ENCODE peak calls at places on chromosomes 6 and 20, in five cellular contexts. F, P, N, V and X are unnamed samples.

GRCh38 chr6:5525209-5525608 is 263.9 kb downstream of the FARS2 start:
- DNase-seq in F (no peak), P (no peak), N (peak; percentile 43), V (no peak), X (no peak)

GRCh38 chr6:166598441-166599138 is 12.1 kb upstream of the RAMACL start:
- DNase-seq in F (no peak), P (no peak), N (peak; percentile 96), V (no peak), X (peak; percentile 75)

GRCh38 chr20:44008806-44009678 is 94.4 kb downstream of the TOX2 start:
- DNase-seq in F (no peak), P (no peak), N (no peak), V (no peak), X (peak; percentile 36)

GRCh38 chr6:155154158-155154830 is 109.5 kb upstream of the CLDN20 start:
- DNase-seq in F (peak; percentile 26), P (peak; percentile 38), N (peak; percentile 93), V (peak; percentile 45), X (peak; percentile 71)

GRCh38 chr6:85923013-85923430 is 280.3 kb upstream of the SYNCRIP start:
- DNase-seq in F (no peak), P (peak; percentile 94), N (peak; percentile 48), V (peak; percentile 86), X (peak; percentile 65)

GRCh38 chr6:130118236-130118635 is 99.9 kb downstream of the L3MBTL3 start:
- DNase-seq in F (no peak), P (no peak), N (no peak), V (no peak), X (no peak)

GRCh38 chr6:104633125-104633524 is 226.6 kb downstream of the HACE1 start:
- DNase-seq in F (no peak), P (no peak), N (peak; percentile 66), V (no peak), X (no peak)

GRCh38 chr20:46646659-46647380 is 4.4 kb downstream of the SLC13A3 start:
- DNase-seq in F (no peak), P (no peak), N (no peak), V (no peak), X (no peak)

GRCh38 chr6:161459008-161459407 is 185.1 kb upstream of the AGPAT4 start:
- DNase-seq in F (no peak), P (no peak), N (no peak), V (no peak), X (no peak)

GRCh38 chr6:68008445-68008844 is 626.6 kb upstream of the ADGRB3 start:
- DNase-seq in F (no peak), P (no peak), N (no peak), V (no peak), X (no peak)

GRCh38 chr6:80022803-80023202 is 18.4 kb downstream of the TTK start:
- DNase-seq in F (no peak), P (no peak), N (peak; percentile 75), V (no peak), X (no peak)

GRCh38 chr6:27495386-27496135 is 22.7 kb upstream of the ZNF184 start:
- DNase-seq in F (no peak), P (peak; percentile 49), N (peak; percentile 87), V (peak; percentile 98), X (peak; percentile 91)

GRCh38 chr6:127695108-127695507 is 118.1 kb downstream of the C6orf58 start:
- DNase-seq in F (no peak), P (no peak), N (no peak), V (no peak), X (no peak)

GRCh38 chr6:36247691-36248090 is 22.2 kb upstream of the PNPLA1 start:
- DNase-seq in F (no peak), P (no peak), N (peak; percentile 38), V (peak; percentile 75), X (no peak)

GRCh38 chr6:149471801-149472200 is 13.0 kb downstream of the ZC3H12D start:
- DNase-seq in F (no peak), P (no peak), N (no peak), V (no peak), X (no peak)

GRCh38 chr6:79246891-79247290 is 12.4 kb upstream of the HMGN3 start:
- DNase-seq in F (no peak), P (no peak), N (no peak), V (no peak), X (no peak)

GRCh38 chr6:122530440-122531046 is 58.9 kb upstream of the SERINC1 start:
- DNase-seq in F (peak; percentile 31), P (peak; percentile 69), N (peak; percentile 60), V (peak; percentile 86), X (peak; percentile 70)